ENCODE peak calls at places on chromosome 18, in six cellular contexts. D is IMR-90, B is glutamatergic neuron, C is hippocampal formation, H is hypothalamus, X is hepatocyte. K is an unnamed sample.

GRCh38 chr18:5285326-5285725 is 10.2 kb downstream of the ZBTB14 start:
- DNase-seq in D (no peak), B (peak), C (no peak), H (no peak), X (no peak), K (no peak)

GRCh38 chr18:36401462-36401861 is 103.9 kb downstream of the FHOD3 start:
- DNase-seq in D (no peak), B (no peak), C (no peak), H (no peak), X (no peak), K (no peak)

GRCh38 chr18:40902436-40902835 is 1052.6 kb upstream of the PIK3C3 start:
- DNase-seq in D (no peak), B (no peak), C (no peak), H (no peak), X (no peak), K (no peak)

GRCh38 chr18:26864658-26865057 is 849 bp downstream of the AQP4 start:
- DNase-seq in D (no peak), B (no peak), C (no peak), H (no peak), X (no peak), K (no peak)

GRCh38 chr18:3692113-3692621 is 242.2 kb downstream of the TGIF1 start:
- DNase-seq in D (no peak), B (no peak), C (no peak), H (no peak), X (no peak), K (no peak)

GRCh38 chr18:49560277-49561126 is 1.4 kb upstream of the LIPG start:
- DNase-seq in D (no peak), B (peak), C (no peak), H (no peak), X (peak), K (peak)

GRCh38 chr18:47254341-47254939 is 3.0 kb upstream of the SKOR2 start:
- DNase-seq in D (peak), B (no peak), C (no peak), H (no peak), X (peak), K (peak)

GRCh38 chr18:49055787-49056186 is 105.0 kb upstream of the SMAD7 start:
- DNase-seq in D (peak), B (no peak), C (no peak), H (no peak), X (no peak), K (peak)

GRCh38 chr18:48831113-48831759 is 119.5 kb downstream of the SMAD7 start:
- DNase-seq in D (no peak), B (peak), C (no peak), H (no peak), X (no peak), K (no peak)

GRCh38 chr18:66749030-66749429 is 145.1 kb upstream of the CDH19 start:
- DNase-seq in D (no peak), B (no peak), C (peak), H (no peak), X (no peak), K (no peak)